ENCODE peak calls at places on chromosomes 4 and X, in four cellular contexts. One of them, this sample, is unnamed.

GRCh38 chr4:94225449-94225848 is 17.8 kb downstream of the SMARCAD1 start:
- DNase-seq in transverse colon: no peak
- DNase-seq in A549: no peak
- DNase-seq in GM12891: no peak
- DNase-seq in this sample: no peak

GRCh38 chr4:39037491-39037825 is 5.2 kb upstream of the TMEM156 start:
- DNase-seq in transverse colon: no peak
- DNase-seq in A549: peak; percentile 33
- DNase-seq in GM12891: no peak
- DNase-seq in this sample: no peak

GRCh38 chr4:138158746-138159297 is 83.3 kb downstream of the SLC7A11 start:
- DNase-seq in transverse colon: no peak
- DNase-seq in A549: no peak
- DNase-seq in GM12891: no peak
- DNase-seq in this sample: no peak

GRCh38 chr4:175678451-175678850 is 133.6 kb downstream of the GPM6A start:
- DNase-seq in transverse colon: no peak
- DNase-seq in A549: no peak
- DNase-seq in GM12891: no peak
- DNase-seq in this sample: no peak

GRCh38 chr4:20354120-20354519 is 102.4 kb downstream of the SLIT2 start:
- DNase-seq in transverse colon: no peak
- DNase-seq in A549: no peak
- DNase-seq in GM12891: no peak
- DNase-seq in this sample: no peak

GRCh38 chr4:1775731-1776500 is 17.2 kb upstream of the FGFR3 start:
- DNase-seq in transverse colon: no peak
- DNase-seq in A549: peak; percentile 48
- DNase-seq in GM12891: no peak
- DNase-seq in this sample: peak; percentile 99

GRCh38 chr4:31081375-31081774 is 361.2 kb downstream of the PCDH7 start:
- DNase-seq in transverse colon: no peak
- DNase-seq in A549: no peak
- DNase-seq in GM12891: no peak
- DNase-seq in this sample: no peak

GRCh38 chr4:100933628-100934027 is 413.7 kb downstream of the PPP3CA start:
- DNase-seq in transverse colon: no peak
- DNase-seq in A549: peak; percentile 1
- DNase-seq in GM12891: no peak
- DNase-seq in this sample: no peak

GRCh38 chr4:186144180-186144579 is 39.7 kb downstream of the FAM149A start:
- DNase-seq in transverse colon: peak; percentile 19
- DNase-seq in A549: peak; percentile 41
- DNase-seq in GM12891: no peak
- DNase-seq in this sample: no peak

GRCh38 chr4:4855293-4856070 is 4.0 kb upstream of the MSX1 start:
- DNase-seq in transverse colon: no peak
- DNase-seq in A549: no peak
- DNase-seq in GM12891: no peak
- DNase-seq in this sample: no peak

GRCh38 chr4:72975488-72975784 is 94.1 kb downstream of the COX18 start:
- DNase-seq in transverse colon: no peak
- DNase-seq in A549: no peak
- DNase-seq in GM12891: no peak
- DNase-seq in this sample: no peak

GRCh38 chr4:76090241-76090691 is 15.8 kb downstream of the ART3 start:
- DNase-seq in transverse colon: no peak
- DNase-seq in A549: no peak
- DNase-seq in GM12891: no peak
- DNase-seq in this sample: peak; percentile 95

GRCh38 chr4:132770776-132771175 is 378.3 kb upstream of the PCDH10 start:
- DNase-seq in transverse colon: no peak
- DNase-seq in A549: no peak
- DNase-seq in GM12891: no peak
- DNase-seq in this sample: no peak

GRCh38 chr4:19300213-19300612 is 951.5 kb upstream of the SLIT2 start:
- DNase-seq in transverse colon: no peak
- DNase-seq in A549: no peak
- DNase-seq in GM12891: no peak
- DNase-seq in this sample: no peak

GRCh38 chr4:80097395-80098177 is 24.6 kb upstream of the ANTXR2 start:
- DNase-seq in transverse colon: peak; percentile 12
- DNase-seq in A549: no peak
- DNase-seq in GM12891: no peak
- DNase-seq in this sample: no peak

GRCh38 chr4:186024637-186025320 is 44.2 kb upstream of the TLR3 start:
- DNase-seq in transverse colon: no peak
- DNase-seq in A549: no peak
- DNase-seq in GM12891: no peak
- DNase-seq in this sample: no peak

GRCh38 chrX:28015993-28016392 is 34.7 kb upstream of the DCAF8L1 start:
- DNase-seq in transverse colon: no peak
- DNase-seq in A549: no peak
- DNase-seq in GM12891: no peak
- DNase-seq in this sample: no peak

GRCh38 chr4:5052726-5053425 is 1.6 kb downstream of the STK32B start:
- DNase-seq in transverse colon: no peak
- DNase-seq in A549: peak; percentile 9
- DNase-seq in GM12891: no peak
- DNase-seq in this sample: no peak

GRCh38 chr4:181004056-181004455 is 1239.1 kb upstream of the TENM3 start:
- DNase-seq in transverse colon: no peak
- DNase-seq in A549: no peak
- DNase-seq in GM12891: no peak
- DNase-seq in this sample: no peak

GRCh38 chrX:103215037-103215767 is at the start of gene BEX4:
- DNase-seq in transverse colon: peak; percentile 88
- DNase-seq in A549: peak; percentile 44
- DNase-seq in GM12891: peak; percentile 65
- DNase-seq in this sample: peak; percentile 2

GRCh38 chrX:123920065-123920785 is 41.3 kb upstream of the STAG2 start:
- DNase-seq in transverse colon: no peak
- DNase-seq in A549: peak; percentile 25
- DNase-seq in GM12891: no peak
- DNase-seq in this sample: no peak

GRCh38 chr4:43339435-43339834 is 446.9 kb downstream of the GRXCR1 start:
- DNase-seq in transverse colon: no peak
- DNase-seq in A549: no peak
- DNase-seq in GM12891: no peak
- DNase-seq in this sample: no peak

GRCh38 chrX:45619290-45619689 is 418.6 kb upstream of the DIPK2B start:
- DNase-seq in transverse colon: no peak
- DNase-seq in A549: no peak
- DNase-seq in GM12891: no peak
- DNase-seq in this sample: peak; percentile 25

GRCh38 chr4:90293320-90293719 is 166.1 kb downstream of the CCSER1 start:
- DNase-seq in transverse colon: no peak
- DNase-seq in A549: peak; percentile 4
- DNase-seq in GM12891: no peak
- DNase-seq in this sample: no peak

GRCh38 chr4:41594439-41594838 is 56.5 kb downstream of the LIMCH1 start:
- DNase-seq in transverse colon: no peak
- DNase-seq in A549: no peak
- DNase-seq in GM12891: no peak
- DNase-seq in this sample: no peak

GRCh38 chr4:110510955-110511544 is 35.1 kb downstream of the ENPEP start:
- DNase-seq in transverse colon: no peak
- DNase-seq in A549: peak; percentile 49
- DNase-seq in GM12891: no peak
- DNase-seq in this sample: peak; percentile 62

GRCh38 chr4:18012115-18012806 is 9.3 kb downstream of the LCORL start:
- DNase-seq in transverse colon: no peak
- DNase-seq in A549: no peak
- DNase-seq in GM12891: no peak
- DNase-seq in this sample: no peak

GRCh38 chrX:24148118-24148517 is 1.4 kb upstream of the ZFX start:
- DNase-seq in transverse colon: no peak
- DNase-seq in A549: no peak
- DNase-seq in GM12891: no peak
- DNase-seq in this sample: peak; percentile 25

GRCh38 chr4:37985730-37986275 is 25.6 kb downstream of the PTTG2 start:
- DNase-seq in transverse colon: no peak
- DNase-seq in A549: no peak
- DNase-seq in GM12891: no peak
- DNase-seq in this sample: no peak

GRCh38 chr4:173685761-173686260 is 155.8 kb upstream of the HAND2 start:
- DNase-seq in transverse colon: no peak
- DNase-seq in A549: no peak
- DNase-seq in GM12891: no peak
- DNase-seq in this sample: no peak

GRCh38 chr4:74098628-74098995 is 383 bp downstream of the CXCL2 start:
- DNase-seq in transverse colon: peak; percentile 23
- DNase-seq in A549: no peak
- DNase-seq in GM12891: no peak
- DNase-seq in this sample: peak; percentile 26

GRCh38 chr4:74095886-74096264 is 3.1 kb downstream of the CXCL2 start:
- DNase-seq in transverse colon: no peak
- DNase-seq in A549: no peak
- DNase-seq in GM12891: no peak
- DNase-seq in this sample: no peak

GRCh38 chr4:74097161-74097560 is 1.8 kb downstream of the CXCL2 start:
- DNase-seq in transverse colon: no peak
- DNase-seq in A549: no peak
- DNase-seq in GM12891: no peak
- DNase-seq in this sample: no peak

GRCh38 chr4:74096265-74096980 is 2.6 kb downstream of the CXCL2 start:
- DNase-seq in transverse colon: no peak
- DNase-seq in A549: peak; percentile 42
- DNase-seq in GM12891: no peak
- DNase-seq in this sample: no peak

GRCh38 chr4:74097631-74098550 is 1.1 kb downstream of the CXCL2 start:
- DNase-seq in transverse colon: peak; percentile 21
- DNase-seq in A549: peak; percentile 59
- DNase-seq in GM12891: no peak
- DNase-seq in this sample: peak; percentile 12
- TF ChIP-seq POLR2A in transverse colon: no peak
- TF ChIP-seq POLR2A in A549: no peak
- TF ChIP-seq POLR2A in GM12891: no peak
- TF ChIP-seq POLR2A in this sample: no peak

GRCh38 chr4:26583538-26583864 is 383 bp upstream of the TBC1D19 start:
- DNase-seq in transverse colon: no peak
- DNase-seq in A549: no peak
- DNase-seq in GM12891: no peak
- DNase-seq in this sample: no peak

GRCh38 chr4:26584725-26585124 is 841 bp downstream of the TBC1D19 start:
- DNase-seq in transverse colon: no peak
- DNase-seq in A549: no peak
- DNase-seq in GM12891: no peak
- DNase-seq in this sample: no peak

GRCh38 chr4:26579169-26579568 is 4.7 kb upstream of the TBC1D19 start:
- DNase-seq in transverse colon: no peak
- DNase-seq in A549: no peak
- DNase-seq in GM12891: no peak
- DNase-seq in this sample: no peak

GRCh38 chr4:26589699-26590098 is 5.8 kb downstream of the TBC1D19 start:
- DNase-seq in transverse colon: no peak
- DNase-seq in A549: no peak
- DNase-seq in GM12891: no peak
- DNase-seq in this sample: no peak

GRCh38 chr4:26583865-26584652 is at the start of gene TBC1D19:
- DNase-seq in transverse colon: peak; percentile 90
- DNase-seq in A549: peak; percentile 88
- DNase-seq in GM12891: peak; percentile 71
- DNase-seq in this sample: peak; percentile 95
- TF ChIP-seq POLR2A in transverse colon: peak; percentile 23
- TF ChIP-seq POLR2A in A549: no peak
- TF ChIP-seq POLR2A in GM12891: peak; percentile 72
- TF ChIP-seq POLR2A in this sample: no peak

GRCh38 chr4:102157984-102158383 is 187.3 kb downstream of the SLC39A8 start:
- DNase-seq in transverse colon: no peak
- DNase-seq in A549: no peak
- DNase-seq in GM12891: no peak
- DNase-seq in this sample: no peak
- TF ChIP-seq POLR2A in transverse colon: no peak
- TF ChIP-seq POLR2A in A549: no peak
- TF ChIP-seq POLR2A in GM12891: no peak
- TF ChIP-seq POLR2A in this sample: no peak

GRCh38 chrX:130173190-130173895 is 1.6 kb downstream of the RAB33A start:
- DNase-seq in transverse colon: peak; percentile 54
- DNase-seq in A549: no peak
- DNase-seq in GM12891: no peak
- DNase-seq in this sample: peak; percentile 89
- TF ChIP-seq POLR2A in transverse colon: no peak
- TF ChIP-seq POLR2A in A549: no peak
- TF ChIP-seq POLR2A in GM12891: no peak
- TF ChIP-seq POLR2A in this sample: peak; percentile 50

GRCh38 chrX:154804957-154805695 is at the start of gene MPP1:
- DNase-seq in transverse colon: peak; percentile 84
- DNase-seq in A549: peak; percentile 73
- DNase-seq in GM12891: peak; percentile 63
- DNase-seq in this sample: peak; percentile 89
- TF ChIP-seq POLR2A in transverse colon: peak; percentile 52
- TF ChIP-seq POLR2A in A549: no peak
- TF ChIP-seq POLR2A in GM12891: no peak
- TF ChIP-seq POLR2A in this sample: peak; percentile 54

This sample was measured in NB4.